ENCODE peak calls at places on chromosome 21, in seven cellular contexts. E, H, R, Q, N, U and P are unnamed samples.

GRCh38 chr21:35491920-35492678 is 443.0 kb upstream of the RUNX1 start:
- DNase-seq in R (no peak), H (no peak), E (no peak), N (no peak), Q (no peak), U (no peak), P (no peak)

GRCh38 chr21:32329331-32329730 is 30.7 kb downstream of the MRAP start:
- DNase-seq in H (no peak), Q (no peak), R (no peak), N (no peak), U (no peak), E (no peak), P (no peak)

GRCh38 chr21:15850645-15851044 is 120.9 kb downstream of the USP25 start:
- DNase-seq in N (no peak), E (no peak), H (no peak), Q (no peak), U (peak; percentile 1), R (no peak), P (no peak)

GRCh38 chr21:31334648-31335121 is 9.4 kb downstream of the TIAM1 start:
- DNase-seq in N (peak; percentile 46), R (no peak), E (no peak), Q (no peak), H (no peak), U (no peak), P (no peak)

GRCh38 chr21:34726627-34727337 is 58.0 kb downstream of the CLIC6 start:
- DNase-seq in H (no peak), Q (no peak), E (no peak), U (no peak), R (no peak), N (no peak), P (peak; percentile 79)

GRCh38 chr21:32727478-32727727 is 410 bp downstream of the SYNJ1 start:
- DNase-seq in R (no peak), H (no peak), U (no peak), E (no peak), N (no peak), Q (peak; percentile 57), P (no peak)

GRCh38 chr21:41369105-41369914 is 7.5 kb downstream of the MX2 start:
- DNase-seq in U (peak; percentile 40), Q (peak; percentile 80), R (peak; percentile 42), E (no peak), N (peak; percentile 42), H (no peak), P (no peak)

GRCh38 chr21:35995522-35996088 is 64.7 kb downstream of the SETD4 start:
- DNase-seq in R (no peak), N (no peak), U (peak; percentile 32), Q (no peak), H (no peak), E (no peak), P (peak; percentile 61)

GRCh38 chr21:35791541-35792335 is 268.6 kb downstream of the SETD4 start:
- DNase-seq in Q (no peak), U (no peak), N (no peak), E (no peak), R (no peak), H (no peak), P (no peak)

GRCh38 chr21:27647921-27648320 is 681.0 kb upstream of the ADAMTS5 start:
- DNase-seq in H (no peak), E (no peak), N (no peak), R (no peak), U (no peak), Q (no peak), P (no peak)

GRCh38 chr21:26449161-26449560 is 123.9 kb downstream of the CYYR1 start:
- DNase-seq in U (no peak), H (no peak), Q (no peak), R (no peak), N (no peak), E (no peak), P (no peak)

GRCh38 chr21:33198346-33199135 is 31.2 kb upstream of the IFNAR2 start:
- DNase-seq in H (no peak), Q (no peak), N (no peak), U (no peak), R (no peak), E (no peak), P (no peak)

GRCh38 chr21:34865922-34866271 is 183.2 kb downstream of the RUNX1 start:
- DNase-seq in U (peak; percentile 16), E (no peak), Q (peak; percentile 49), R (peak; percentile 74), N (no peak), H (no peak), P (no peak)

GRCh38 chr21:25313891-25314646 is 293.2 kb downstream of the MRPL39 start:
- DNase-seq in H (no peak), U (no peak), N (peak; percentile 23), R (no peak), Q (no peak), E (no peak), P (peak; percentile 14)

GRCh38 chr21:25330266-25330665 is 277.0 kb downstream of the MRPL39 start:
- DNase-seq in Q (no peak), H (no peak), N (no peak), R (no peak), E (no peak), U (no peak), P (no peak)

GRCh38 chr21:29144736-29145353 is 14.4 kb downstream of the MAP3K7CL start:
- DNase-seq in E (no peak), H (no peak), U (no peak), Q (no peak), N (no peak), R (no peak), P (no peak)

GRCh38 chr21:14753466-14754258 is 207.5 kb upstream of the SAMSN1 start:
- DNase-seq in E (peak; percentile 88), Q (no peak), R (no peak), H (no peak), U (no peak), N (no peak), P (no peak)

GRCh38 chr21:41536827-41537103 is 28.8 kb upstream of the TMPRSS2 start:
- DNase-seq in R (no peak), H (no peak), Q (no peak), U (no peak), E (no peak), N (no peak), P (no peak)

GRCh38 chr21:43210454-43211084 is 41.8 kb downstream of the CRYAA start:
- DNase-seq in H (no peak), N (no peak), R (no peak), E (no peak), U (no peak), Q (no peak), P (no peak)
- TF ChIP-seq JUND in H (no peak), N (no peak), R (no peak), E (no peak), U (no peak), Q (no peak), P (no peak)

DNA sequence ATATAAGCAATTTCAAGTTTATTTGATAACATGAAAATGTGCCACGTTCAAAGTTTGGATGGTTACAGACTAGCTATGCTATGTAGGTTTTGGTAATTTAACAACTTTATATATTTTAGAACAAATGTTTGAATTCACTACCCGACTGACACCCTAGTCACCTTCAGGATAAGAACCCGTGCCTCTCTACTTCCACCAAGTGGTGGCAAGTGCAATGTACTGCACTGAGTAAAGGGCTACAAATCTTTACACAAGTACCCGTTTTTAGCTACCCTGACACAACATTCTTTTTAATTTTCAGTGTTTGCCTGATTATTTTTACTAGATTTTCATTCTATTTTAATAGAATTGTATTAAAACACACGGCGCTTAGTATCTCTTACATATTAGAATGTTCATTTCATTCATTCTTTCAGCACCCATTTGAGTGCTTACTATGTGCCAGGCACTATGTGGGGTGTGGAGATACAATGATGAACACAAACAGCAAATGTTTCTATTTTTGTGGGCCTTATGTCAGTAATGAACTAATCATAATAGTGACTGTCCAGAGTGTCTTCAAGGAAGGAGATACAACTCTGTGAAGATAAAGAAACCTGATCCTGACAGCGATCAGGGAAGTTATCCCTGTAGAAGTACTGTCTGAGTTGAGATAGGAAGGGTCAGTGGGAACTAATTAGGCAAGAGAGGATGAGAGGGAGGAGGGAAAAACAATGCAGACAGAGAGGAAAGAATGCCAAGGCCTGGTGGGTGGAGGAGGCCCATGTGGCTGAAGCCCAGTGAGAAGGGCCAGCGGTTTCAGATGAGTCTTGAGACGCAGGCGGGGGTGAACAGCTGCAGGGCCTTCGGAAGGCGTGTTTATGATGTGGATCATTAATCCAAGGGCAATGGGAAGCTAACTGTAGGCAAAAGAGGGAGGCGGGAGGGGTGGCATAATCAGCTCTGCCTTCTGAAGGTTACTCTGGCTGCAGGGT is 3.8 kb downstream of the LCA5L start:
- DNase-seq in U (peak; percentile 45), R (no peak), E (peak; percentile 71), Q (no peak), H (peak; percentile 45), N (peak; percentile 59), P (peak; percentile 30)
- TF ChIP-seq JUND in U (no peak), R (no peak), E (peak; percentile 45), Q (no peak), H (no peak), N (no peak), P (no peak)

GRCh38 chr21:45819478-45820170 is 161.9 kb upstream of the COL6A1 start:
- DNase-seq in U (no peak), Q (no peak), H (no peak), N (peak; percentile 83), E (no peak), R (no peak), P (no peak)

GRCh38 chr21:45817345-45817744 is 164.2 kb upstream of the COL6A1 start:
- DNase-seq in U (no peak), H (no peak), R (no peak), N (no peak), Q (no peak), E (no peak), P (no peak)

GRCh38 chr21:45818276-45818903 is 163.2 kb upstream of the COL6A1 start:
- DNase-seq in H (no peak), E (peak; percentile 46), U (no peak), R (no peak), Q (no peak), N (no peak), P (no peak)

GRCh38 chr21:45820171-45821091 is 161.1 kb upstream of the COL6A1 start:
- DNase-seq in R (no peak), H (peak; percentile 75), E (peak; percentile 94), Q (peak; percentile 89), N (peak; percentile 93), U (peak; percentile 78), P (peak; percentile 90)

GRCh38 chr21:45818904-45819285 is 162.7 kb upstream of the COL6A1 start:
- DNase-seq in N (no peak), H (no peak), R (peak; percentile 21), E (no peak), U (peak; percentile 73), Q (no peak), P (no peak)
- TF ChIP-seq JUND in N (no peak), H (no peak), R (peak; percentile 57), E (no peak), U (peak; percentile 64), Q (no peak), P (no peak)

DNA sequence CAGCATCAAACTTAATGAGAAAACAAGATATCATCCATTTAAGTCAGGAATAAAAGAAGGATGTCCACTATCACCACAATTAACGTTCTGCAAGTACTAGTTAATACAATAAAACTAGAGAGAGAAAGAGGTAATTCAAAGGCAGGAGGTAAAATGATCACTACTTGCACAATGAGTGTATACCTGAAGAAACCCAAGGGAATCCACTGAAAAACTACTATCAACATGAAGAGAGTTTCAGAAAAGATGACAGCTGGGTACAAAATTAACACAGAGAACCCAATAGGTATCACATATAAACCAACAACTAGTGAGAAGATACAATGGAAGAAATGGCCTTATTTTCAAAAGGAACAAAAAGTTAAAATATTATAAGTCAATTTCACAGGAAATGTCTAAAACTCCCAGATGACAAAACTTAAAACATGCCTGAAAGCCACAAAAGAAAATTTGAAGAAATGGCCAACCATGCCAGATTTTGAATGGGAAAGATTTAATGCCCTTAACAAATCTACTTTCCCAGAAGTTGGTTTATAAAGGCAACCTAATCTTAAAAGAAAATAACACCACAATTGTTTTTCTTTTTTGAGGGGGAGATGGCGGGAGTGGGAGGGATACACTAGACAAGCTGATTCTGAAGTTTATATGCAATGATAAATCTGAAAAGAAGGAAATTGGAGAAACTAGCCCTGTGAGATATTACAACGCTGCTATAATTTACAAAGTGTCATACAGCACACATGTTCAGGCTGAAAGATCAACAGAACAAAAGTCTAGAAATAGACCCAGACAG is 17.8 kb downstream of the VPS26C start:
- DNase-seq in R (peak; percentile 11), E (no peak), Q (no peak), U (no peak), N (no peak), H (no peak), P (no peak)
- TF ChIP-seq JUND in R (no peak), E (no peak), Q (no peak), U (no peak), N (no peak), H (no peak), P (no peak)